ENCODE peak calls at places on chromosomes 2 and 18, in seven cellular contexts. L, O, Y, T, U, M and S are unnamed samples.

GRCh38 chr2:239157766-239158165 is 243.1 kb downstream of the HDAC4 start:
- DNase-seq in L (no peak), O (no peak), Y (no peak), T (no peak), U (no peak), M (peak; percentile 36), S (no peak)

GRCh38 chr2:216740557-216741222 is 45.3 kb upstream of the IGFBP5 start:
- DNase-seq in L (peak; percentile 70), O (no peak), Y (peak; percentile 42), T (no peak), U (no peak), M (peak; percentile 90), S (no peak)

GRCh38 chr2:134109246-134109645 is 144.6 kb upstream of the MGAT5 start:
- DNase-seq in L (no peak), O (no peak), Y (no peak), T (no peak), U (no peak), M (no peak), S (no peak)

GRCh38 chr2:79702934-79703333 is 190.1 kb downstream of the CTNNA2 start:
- DNase-seq in L (no peak), O (no peak), Y (no peak), T (no peak), U (no peak), M (no peak), S (no peak)

GRCh38 chr2:197261808-197262226 is 48.8 kb downstream of the ANKRD44 start:
- DNase-seq in L (no peak), O (peak; percentile 52), Y (no peak), T (no peak), U (no peak), M (peak; percentile 59), S (no peak)

GRCh38 chr18:7775848-7776247 is 208.7 kb downstream of the PTPRM start:
- DNase-seq in L (no peak), O (no peak), Y (no peak), T (no peak), U (no peak), M (no peak), S (no peak)

GRCh38 chr2:105388971-105389381 is 9.9 kb downstream of the FHL2 start:
- DNase-seq in L (no peak), O (no peak), Y (no peak), T (no peak), U (no peak), M (peak; percentile 97), S (no peak)

GRCh38 chr2:109378682-109379081 is 235.1 kb downstream of the SEPTIN10 start:
- DNase-seq in L (no peak), O (no peak), Y (no peak), T (no peak), U (no peak), M (no peak), S (no peak)

GRCh38 chr18:59070181-59070912 is 69.3 kb upstream of the SEC11C start:
- DNase-seq in L (peak; percentile 86), O (peak; percentile 86), Y (peak; percentile 66), T (peak; percentile 77), U (peak; percentile 69), M (peak; percentile 84), S (no peak)

GRCh38 chr18:43931439-43931838 is 654.1 kb upstream of the SYT4 start:
- DNase-seq in L (no peak), O (no peak), Y (no peak), T (no peak), U (no peak), M (peak; percentile 14), S (no peak)